ENCODE peak calls at places on chromosomes 1 and 21, in six cellular contexts. X, M, P, U, C and R are unnamed samples.

GRCh38 chr1:118247593-118247992 is 62.6 kb upstream of the SPAG17 start:
- DNase-seq in X (no peak), M (no peak), P (peak), U (peak), C (no peak), R (no peak)

GRCh38 chr1:30088594-30089556 is 634.5 kb downstream of the MATN1 start:
- DNase-seq in X (no peak), M (no peak), P (peak), U (no peak), C (no peak), R (no peak)

GRCh38 chr1:160244209-160244608 is 18.1 kb downstream of the DCAF8 start:
- DNase-seq in X (no peak), M (no peak), P (no peak), U (no peak), C (no peak), R (no peak)

GRCh38 chr1:232476538-232476950 is 153.4 kb downstream of the SIPA1L2 start:
- DNase-seq in X (no peak), M (no peak), P (no peak), U (no peak), C (no peak), R (no peak)

GRCh38 chr1:8560611-8561544 is 243.0 kb downstream of the SLC45A1 start:
- DNase-seq in X (no peak), M (no peak), P (peak), U (peak), C (no peak), R (peak)

GRCh38 chr1:183404456-183404855 is 13.7 kb downstream of the NMNAT2 start:
- DNase-seq in X (no peak), M (no peak), P (no peak), U (no peak), C (no peak), R (no peak)

GRCh38 chr1:223513309-223513708 is 120.1 kb downstream of the CCDC185 start:
- DNase-seq in X (no peak), M (no peak), P (no peak), U (no peak), C (no peak), R (no peak)

GRCh38 chr1:18452550-18452949 is 28.2 kb upstream of the KLHDC7A start:
- DNase-seq in X (no peak), M (no peak), P (peak), U (peak), C (peak), R (no peak)

GRCh38 chr1:231636157-231636556 is 9.6 kb downstream of the DISC1 start:
- DNase-seq in X (no peak), M (no peak), P (no peak), U (peak), C (no peak), R (no peak)

GRCh38 chr1:93025572-93025971 is 53.5 kb upstream of the MTF2 start:
- DNase-seq in X (no peak), M (no peak), P (peak), U (no peak), C (no peak), R (no peak)

GRCh38 chr1:28812669-28813468 is 899 bp downstream of the OPRD1 start:
- DNase-seq in X (no peak), M (no peak), P (no peak), U (peak), C (no peak), R (no peak)

GRCh38 chr1:94285026-94285654 is 47.8 kb upstream of the ARHGAP29 start:
- DNase-seq in X (no peak), M (no peak), P (no peak), U (no peak), C (no peak), R (no peak)

GRCh38 chr1:93701619-93702018 is 20.0 kb upstream of the BCAR3 start:
- DNase-seq in X (no peak), M (no peak), P (no peak), U (peak), C (no peak), R (no peak)

GRCh38 chr1:5513891-5514515 is 478.2 kb downstream of the NPHP4 start:
- DNase-seq in X (no peak), M (no peak), P (no peak), U (no peak), C (no peak), R (no peak)

GRCh38 chr1:159867322-159868064 is 5.0 kb upstream of the VSIG8 start:
- DNase-seq in X (no peak), M (no peak), P (no peak), U (no peak), C (no peak), R (no peak)

GRCh38 chr1:23421343-23421742 is 3.2 kb downstream of the TCEA3 start:
- DNase-seq in X (no peak), M (no peak), P (no peak), U (no peak), C (no peak), R (no peak)

GRCh38 chr1:21338568-21339401 is 48.5 kb upstream of the ECE1 start:
- DNase-seq in X (no peak), M (no peak), P (no peak), U (peak), C (no peak), R (no peak)

GRCh38 chr21:29939859-29940245 is at the start of gene GRIK1:
- DNase-seq in X (peak), M (no peak), P (peak), U (no peak), C (no peak), R (no peak)

GRCh38 chr1:904271-904950 is 19.3 kb upstream of the SAMD11 start:
- DNase-seq in X (peak), M (peak), P (peak), U (no peak), C (no peak), R (peak)
- TF ChIP-seq POLR2AphosphoS5 in X (no peak), M (no peak), P (peak), U (no peak), C (no peak), R (no peak)

DNA sequence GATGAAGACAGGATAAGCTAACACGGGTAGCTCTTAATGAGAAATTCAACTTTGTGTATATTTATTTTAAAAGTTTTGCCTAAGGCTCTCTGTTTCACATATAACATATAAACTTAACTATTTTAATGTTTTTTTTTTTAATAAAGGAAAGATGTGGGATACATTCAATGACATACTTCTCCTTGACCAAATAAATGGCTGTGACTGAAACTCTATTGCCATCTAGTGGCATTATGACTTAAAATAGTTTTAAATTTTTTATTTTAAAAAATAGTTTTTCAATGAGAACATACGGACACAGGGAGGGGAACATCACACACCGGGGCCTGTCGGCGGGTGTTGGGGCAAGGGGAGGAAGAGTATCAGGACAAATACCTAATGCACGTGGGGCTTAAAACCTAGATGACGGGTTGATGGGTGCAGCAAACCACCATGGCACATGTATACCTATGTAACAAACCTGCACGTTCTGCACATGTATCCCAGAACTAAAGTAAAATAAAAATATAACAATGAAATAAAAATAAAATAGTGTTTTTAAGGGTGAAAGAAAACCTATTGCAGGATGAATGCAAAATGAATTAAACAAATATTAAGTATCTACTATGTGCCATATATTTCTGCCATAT is 83.4 kb downstream of the LYST start:
- DNase-seq in X (no peak), M (no peak), P (peak), U (peak), C (no peak), R (no peak)
- TF ChIP-seq POLR2A in X (no peak), M (no peak), P (no peak), U (no peak), C (no peak), R (no peak)

DNA sequence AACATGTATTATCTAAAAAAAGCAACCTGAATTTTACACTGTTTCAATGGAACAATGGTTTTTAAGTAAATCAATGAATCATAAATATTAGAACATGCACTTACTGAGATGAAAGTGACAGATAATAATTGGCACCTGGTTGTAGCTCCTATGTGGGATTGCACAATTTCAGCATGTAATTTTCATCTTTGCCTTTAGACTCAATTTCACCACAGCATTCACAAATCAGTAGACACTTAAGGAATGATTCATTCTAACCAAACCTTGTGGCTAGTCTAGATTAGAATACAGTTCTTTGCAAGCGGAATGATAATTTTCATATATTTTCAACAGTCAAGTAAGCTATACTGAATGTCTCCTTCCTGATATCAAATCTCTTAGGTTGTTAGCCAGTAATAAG is 853.4 kb downstream of the KCNT2 start:
- DNase-seq in X (no peak), M (no peak), P (peak), U (no peak), C (no peak), R (no peak)
- TF ChIP-seq TAF1 in X (no peak), M (no peak), P (no peak), U (no peak), C (no peak), R (no peak)

DNA sequence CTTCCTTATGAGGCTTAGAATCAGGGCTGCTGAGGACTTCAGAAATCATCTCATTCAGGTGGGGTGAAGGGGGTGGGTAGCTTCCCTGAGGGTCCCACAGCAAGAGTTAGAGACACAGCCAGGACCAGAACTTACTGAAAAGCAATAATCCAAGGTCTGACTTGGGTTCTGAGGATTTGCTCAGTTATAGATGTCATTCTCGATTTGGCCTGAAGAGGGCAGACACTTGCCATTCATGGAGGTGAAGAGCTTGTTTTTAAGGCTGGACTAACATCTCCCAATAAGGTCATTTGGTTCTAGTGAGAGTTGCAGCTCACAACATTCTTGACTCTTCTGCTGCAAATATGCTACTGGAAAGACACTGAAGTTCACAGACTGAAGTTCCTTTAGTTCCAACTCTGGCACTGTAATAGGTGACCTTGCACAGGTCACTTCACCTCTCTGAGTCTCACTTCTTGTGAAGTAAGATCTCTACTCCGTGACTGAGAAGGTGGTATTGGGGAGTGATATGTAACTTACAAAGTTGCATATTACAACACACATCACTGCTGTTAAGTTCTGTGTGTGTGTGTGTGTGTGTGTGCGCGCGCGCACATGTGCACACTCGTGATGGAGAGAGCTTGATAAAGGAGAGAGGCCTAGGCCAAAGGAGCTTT is 69.8 kb upstream of the DIRAS3 start:
- DNase-seq in X (peak), M (peak), P (peak), U (peak), C (peak), R (peak)
- TF ChIP-seq POLR2AphosphoS5 in X (no peak), M (no peak), P (no peak), U (no peak), C (no peak), R (no peak)